ENCODE peak calls at places on chromosome 9, in four cellular contexts. P is gastrocnemius medialis, D is breast epithelium, T is ovary. F is an unnamed sample.
A peak's percentile ranks its signal among the peaks of the same experiment; 100 is the strongest.

GRCh38 chr9:83296123-83296522 is 233.2 kb upstream of the RASEF start:
- DNase-seq in D (no peak), P (no peak), T (no peak), F (no peak)

GRCh38 chr9:111759762-111760639 is 34.7 kb downstream of the SHOC1 start:
- DNase-seq in T (no peak), P (no peak), D (no peak), F (peak; percentile 61)

GRCh38 chr9:136662656-136663310 is at the start of gene EGFL7:
- DNase-seq in T (no peak), P (no peak), D (no peak), F (no peak)

GRCh38 chr9:7802666-7803065 is 3.1 kb upstream of the DMAC1 start:
- DNase-seq in D (no peak), T (no peak), P (no peak), F (no peak)

GRCh38 chr9:80866121-80866520 is 823.2 kb downstream of the TLE1 start:
- DNase-seq in T (no peak), D (no peak), P (no peak), F (no peak)

GRCh38 chr9:128084746-128085145 is 16.7 kb downstream of the SLC25A25 start:
- DNase-seq in T (no peak), P (no peak), D (no peak), F (no peak)

GRCh38 chr9:128412120-128412790 is 8.4 kb upstream of the CERCAM start:
- DNase-seq in T (no peak), D (peak; percentile 34), P (no peak), F (peak; percentile 11)

GRCh38 chr9:135611142-135611874 is 28.0 kb downstream of the GLT6D1 start:
- DNase-seq in T (no peak), D (peak; percentile 1), P (no peak), F (peak; percentile 2)

GRCh38 chr9:133436706-133437105 is 14.5 kb downstream of the ADAMTS13 start:
- DNase-seq in T (no peak), D (no peak), P (no peak), F (no peak)

GRCh38 chr9:131627846-131628820 is 82.8 kb downstream of the PRRT1B start:
- DNase-seq in D (peak; percentile 57), T (no peak), P (peak; percentile 96), F (no peak)
- TF ChIP-seq POLR2A in D (no peak), T (no peak), P (peak; percentile 69), F (no peak)

GRCh38 chr9:93211654-93212001 is 27.7 kb downstream of the WNK2 start:
- DNase-seq in D (no peak), P (no peak), T (no peak), F (no peak)

GRCh38 chr9:93210324-93210973 is 26.5 kb downstream of the WNK2 start:
- DNase-seq in P (no peak), D (no peak), T (no peak), F (no peak)

GRCh38 chr9:93212409-93212808 is 28.5 kb downstream of the WNK2 start:
- DNase-seq in P (no peak), D (no peak), T (no peak), F (no peak)

GRCh38 chr9:93209576-93210323 is 25.8 kb downstream of the WNK2 start:
- DNase-seq in P (no peak), T (no peak), D (no peak), F (no peak)

DNA sequence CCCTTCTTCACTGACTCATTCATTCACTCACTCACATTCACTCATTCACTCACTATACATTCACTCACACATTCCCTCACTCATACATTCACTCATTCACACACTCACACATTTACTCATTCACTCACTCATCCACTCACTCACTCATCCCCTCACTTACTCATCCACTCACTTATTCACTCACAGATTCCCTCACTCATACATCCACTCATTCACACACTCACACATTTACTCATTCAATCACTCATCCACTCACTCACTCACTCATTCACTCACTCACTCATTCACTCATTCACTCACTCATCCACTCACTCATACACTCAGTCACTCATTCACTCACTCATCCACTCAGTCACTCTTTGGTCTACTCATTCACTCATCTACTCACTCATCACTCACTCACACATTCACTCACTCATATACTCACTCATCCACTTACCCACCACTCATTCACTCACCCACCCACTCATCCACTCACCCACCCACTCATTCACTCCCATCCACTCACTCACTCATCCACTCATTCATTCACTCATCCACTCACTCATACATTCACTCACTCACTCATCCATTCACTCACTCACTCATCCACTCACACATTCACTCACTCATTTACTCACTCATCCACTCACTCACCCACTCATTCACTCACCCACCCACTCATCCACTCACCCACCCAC is 27.2 kb downstream of the WNK2 start:
- DNase-seq in P (no peak), D (no peak), T (no peak), F (no peak)
- H3K27ac ChIP-seq in P (no peak overlapping the region), D (no peak overlapping the region), T (no peak overlapping the region), F (no peak overlapping the region)

DNA sequence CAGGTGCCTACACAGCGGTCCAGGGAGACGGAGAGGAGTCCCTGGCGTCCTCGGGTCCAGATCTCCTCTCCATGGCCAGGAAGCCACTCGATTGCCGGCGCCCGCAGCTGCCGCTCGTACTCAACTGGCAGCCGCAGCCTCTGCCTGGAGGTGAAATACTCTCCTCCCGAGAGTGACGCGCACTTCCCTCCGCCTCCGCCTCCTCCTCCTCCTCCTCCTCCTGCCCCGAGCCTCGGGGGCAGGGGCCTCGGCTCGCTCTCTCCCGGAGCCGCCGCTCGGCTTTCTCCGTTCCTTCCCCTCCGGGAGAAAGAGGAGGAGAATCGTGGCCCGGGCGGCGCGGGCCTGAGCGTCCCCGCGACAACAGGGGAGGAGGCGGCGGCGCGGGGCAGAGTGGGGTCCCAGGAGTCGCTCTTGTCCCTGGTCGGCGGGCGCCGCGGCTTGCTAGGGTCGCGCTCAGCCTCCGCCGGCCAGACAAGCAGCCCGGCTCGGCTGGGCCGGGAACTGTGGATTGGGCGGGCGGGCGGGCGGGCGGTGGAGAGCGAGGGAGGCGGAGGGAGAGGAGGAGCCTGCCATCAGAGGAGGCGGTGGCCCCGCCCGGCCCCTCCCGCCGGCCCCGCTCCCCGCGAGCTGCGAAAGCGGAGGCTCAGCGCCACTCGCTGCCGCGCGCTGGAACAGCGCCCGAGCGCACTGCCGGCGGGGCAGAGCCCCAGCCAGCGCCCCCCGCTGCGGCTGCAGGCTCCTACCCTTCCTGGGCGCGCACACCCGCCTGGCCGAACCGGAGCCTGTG is at the start of gene CEMIP2:
- DNase-seq in D (peak; percentile 85), P (peak; percentile 89), T (peak; percentile 92), F (peak; percentile 89)
- TF ChIP-seq POLR2A in D (peak; percentile 76), P (peak; percentile 96), T (peak; percentile 91), F (peak; percentile 91)

GRCh38 chr9:126069400-126069955 is 257.2 kb upstream of the MVB12B start:
- DNase-seq in D (no peak), P (no peak), T (no peak), F (no peak)

GRCh38 chr9:126070071-126070470 is 256.6 kb upstream of the MVB12B start:
- DNase-seq in T (no peak), P (no peak), D (no peak), F (no peak)

GRCh38 chr9:126071076-126071750 is 255.4 kb upstream of the MVB12B start:
- DNase-seq in P (no peak), T (no peak), D (no peak), F (no peak)

GRCh38 chr9:126067031-126067734 is 259.4 kb upstream of the MVB12B start:
- DNase-seq in T (no peak), D (no peak), P (no peak), F (no peak)

DNA sequence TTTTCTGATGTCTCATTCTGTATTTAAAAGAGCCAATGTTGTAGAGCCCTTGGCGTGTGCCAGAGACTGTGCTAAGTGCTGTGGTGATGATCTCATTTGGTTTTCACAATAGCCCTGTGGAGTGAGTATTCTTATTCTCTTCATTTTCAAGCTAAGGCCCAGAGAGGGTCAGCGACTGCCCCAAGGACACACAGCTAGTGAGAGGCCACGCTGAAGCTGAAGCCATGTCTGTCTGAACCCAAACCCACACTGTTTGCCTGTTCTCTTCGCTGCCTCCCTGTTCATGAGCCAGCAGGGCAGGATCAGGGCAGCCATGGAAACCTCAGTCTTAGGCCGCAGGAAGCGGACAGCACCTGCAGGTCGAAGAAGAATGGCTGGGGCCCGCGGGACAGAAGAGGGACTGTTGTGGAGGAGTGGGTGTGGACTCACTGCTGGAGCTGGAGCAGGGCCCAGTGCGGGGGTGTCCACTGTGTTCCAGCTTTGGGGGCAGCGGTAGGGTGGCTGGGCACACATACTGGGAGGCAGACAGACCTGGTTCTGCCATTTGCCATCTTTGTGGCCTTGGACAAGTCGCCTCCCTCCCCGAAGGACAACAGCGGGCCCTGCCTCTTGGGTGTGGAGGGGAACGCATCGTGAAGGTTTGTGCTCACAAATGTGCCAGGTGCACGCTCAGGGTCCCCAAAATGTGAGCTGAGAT is 257.9 kb upstream of the MVB12B start:
- DNase-seq in P (no peak), D (no peak), T (no peak), F (no peak)
- H3K27ac ChIP-seq in P (no peak overlapping the region), D (no peak overlapping the region), T (no peak overlapping the region), F (no peak overlapping the region)

DNA sequence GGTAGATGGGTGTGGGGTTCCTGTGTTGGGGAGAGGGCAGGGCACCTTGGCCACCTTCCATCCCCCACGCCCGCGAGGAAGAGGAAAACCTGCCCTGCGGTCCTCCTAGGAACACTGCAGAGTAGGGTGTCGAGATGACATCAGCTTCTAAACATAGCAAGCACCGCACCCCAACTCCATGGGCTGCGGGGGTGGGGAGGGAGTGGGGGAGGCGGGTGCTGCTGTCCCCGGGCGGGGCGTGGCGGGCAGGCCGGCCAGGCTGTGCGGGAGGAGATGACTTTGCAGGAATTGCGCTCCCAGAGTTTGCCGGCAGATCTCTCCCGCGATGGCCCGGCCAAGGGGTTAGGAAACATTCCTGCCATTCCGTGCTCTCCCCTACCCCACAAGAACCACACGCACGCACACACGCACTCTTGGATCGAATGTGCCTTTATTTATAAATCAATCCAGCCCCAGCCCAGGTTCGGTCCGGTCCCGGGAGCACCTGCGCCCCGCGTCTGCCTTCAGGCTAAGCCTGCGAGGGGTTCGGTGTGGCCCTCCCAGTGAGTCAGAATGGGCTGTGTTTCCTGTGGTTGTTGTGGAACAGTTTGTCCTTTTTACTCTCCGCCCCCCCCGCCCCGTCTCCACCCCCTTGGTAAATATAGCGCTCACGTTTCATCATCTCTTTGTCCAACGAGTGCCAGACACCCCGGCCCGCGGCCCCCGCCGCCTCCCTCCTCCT is 5.2 kb upstream of the KLF9 start:
- DNase-seq in T (peak; percentile 98), P (peak; percentile 98), D (peak; percentile 97), F (peak; percentile 98)
- TF ChIP-seq POLR2A in T (peak; percentile 78), P (no peak), D (peak; percentile 60), F (peak; percentile 31)

F was measured in prostate gland.